ENCODE peak calls at places on chromosomes 11 and 22, in ten cellular contexts. A is ovary, K is gastrocnemius medialis, I is HCT116, X is body of pancreas, T is GM12891, Y is uterus, L is HepG2, V is sigmoid colon, Z is suprapubic skin. N is an unnamed sample.
A peak's percentile ranks its signal among the peaks of the same experiment; 100 is the strongest.

GRCh38 chr11:93704237-93704636 is 37.1 kb downstream of the TAF1D start:
- DNase-seq in I (no peak), Y (no peak), V (no peak), L (peak; percentile 4), T (no peak), X (no peak), A (no peak), Z (no peak), K (no peak), N (peak; percentile 34)

GRCh38 chr22:24436553-24436952 is 9.2 kb downstream of the ADORA2A start:
- DNase-seq in T (no peak), I (no peak), A (no peak), V (no peak), X (no peak), L (no peak), Y (no peak), K (no peak), Z (no peak), N (no peak)

GRCh38 chr11:126891556-126892217 is 108.9 kb downstream of the KIRREL3 start:
- DNase-seq in A (no peak), L (no peak), V (no peak), Z (no peak), Y (no peak), T (no peak), X (no peak), I (no peak), K (no peak), N (no peak)

GRCh38 chr11:108813086-108813485 is 148.2 kb downstream of the DDX10 start:
- DNase-seq in A (no peak), I (no peak), Z (no peak), T (no peak), V (no peak), L (no peak), K (no peak), X (no peak), Y (no peak), N (no peak)

GRCh38 chr22:42080287-42080686 is 787 bp downstream of the SMDT1 start:
- DNase-seq in V (no peak), X (peak; percentile 66), A (no peak), Y (no peak), K (no peak), I (no peak), T (no peak), L (no peak), Z (peak; percentile 73), N (no peak)

GRCh38 chr11:110903830-110904229 is 191.6 kb upstream of the ARHGAP20 start:
- DNase-seq in Y (no peak), A (no peak), Z (no peak), L (no peak), I (no peak), X (no peak), T (no peak), V (no peak), K (no peak), N (no peak)

GRCh38 chr22:48197189-48197690 is 1434.8 kb downstream of the TBC1D22A start:
- DNase-seq in K (no peak), I (no peak), V (no peak), Z (no peak), L (no peak), T (no peak), Y (no peak), A (no peak), X (no peak), N (no peak)

GRCh38 chr11:1072116-1072820 is 2.4 kb upstream of the MUC2 start:
- DNase-seq in L (no peak), K (no peak), X (peak; percentile 11), A (peak; percentile 14), V (peak; percentile 59), T (no peak), Y (peak; percentile 15), Z (peak; percentile 78), I (peak; percentile 32), N (no peak)

GRCh38 chr11:122195790-122196189 is 79.8 kb upstream of the BLID start:
- DNase-seq in V (no peak), L (no peak), Z (no peak), X (no peak), I (no peak), A (no peak), T (no peak), Y (no peak), K (no peak), N (no peak)
- TF ChIP-seq POLR2A in V (no peak), L (no peak), Z (no peak), X (no peak), I (no peak), A (no peak), T (no peak), Y (no peak), K (no peak), N (no peak)

GRCh38 chr11:113376156-113376555 is 11.4 kb upstream of the ANKK1 start:
- DNase-seq in A (no peak), I (no peak), K (no peak), V (no peak), L (no peak), Z (no peak), T (no peak), X (no peak), Y (no peak), N (no peak)

GRCh38 chr11:113378013-113378412 is 9.6 kb upstream of the ANKK1 start:
- DNase-seq in V (no peak), X (no peak), K (no peak), L (no peak), Y (no peak), Z (no peak), A (no peak), T (no peak), I (no peak), N (no peak)

GRCh38 chr11:113378692-113379091 is 8.9 kb upstream of the ANKK1 start:
- DNase-seq in V (no peak), X (no peak), A (no peak), Y (no peak), Z (no peak), T (no peak), I (no peak), L (no peak), K (no peak), N (no peak)

GRCh38 chr11:113375402-113375801 is 12.2 kb upstream of the ANKK1 start:
- DNase-seq in L (no peak), K (no peak), I (no peak), T (no peak), Y (no peak), V (no peak), Z (no peak), A (no peak), X (no peak), N (no peak)

DNA sequence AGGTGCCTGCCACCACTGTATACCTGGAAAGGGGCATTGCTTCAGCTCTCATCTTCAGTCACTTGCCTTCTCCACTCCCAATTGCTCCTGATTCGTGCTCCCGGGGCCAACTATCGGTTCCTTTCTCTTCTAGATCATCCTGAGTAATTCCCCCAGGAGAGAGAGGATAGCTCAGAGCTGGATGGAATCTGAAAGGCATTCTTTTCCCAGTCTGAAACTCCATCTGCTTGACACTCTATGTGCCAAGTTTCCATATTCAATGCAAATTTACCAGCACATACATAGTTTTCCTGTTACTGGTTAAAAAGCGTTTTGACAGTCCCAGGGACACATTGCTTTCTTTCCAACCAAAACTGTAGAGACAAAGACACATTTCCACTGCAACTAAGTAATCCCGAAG is 10.0 kb upstream of the ANKK1 start:
- DNase-seq in V (no peak), Z (no peak), X (no peak), Y (no peak), I (no peak), A (no peak), L (no peak), T (no peak), K (no peak), N (no peak)
- TF ChIP-seq POLR2A in V (no peak), Z (no peak), X (no peak), Y (no peak), I (no peak), A (no peak), L (no peak), T (no peak), K (no peak), N (no peak)

GRCh38 chr22:32758866-32759385 is 42.6 kb upstream of the TIMP3 start:
- DNase-seq in Y (no peak), V (no peak), T (no peak), I (no peak), Z (no peak), X (no peak), A (no peak), K (no peak), L (no peak), N (no peak)

GRCh38 chr22:32761251-32761903 is 40.1 kb upstream of the TIMP3 start:
- DNase-seq in L (no peak), K (no peak), T (no peak), Y (no peak), V (no peak), A (no peak), X (no peak), I (no peak), Z (no peak), N (no peak)

GRCh38 chr22:32760396-32760795 is 41.1 kb upstream of the TIMP3 start:
- DNase-seq in Z (no peak), T (no peak), K (no peak), A (no peak), L (no peak), V (no peak), Y (no peak), X (no peak), I (no peak), N (no peak)

GRCh38 chr22:32764330-32765116 is 37.0 kb upstream of the TIMP3 start:
- DNase-seq in V (peak; percentile 89), K (peak; percentile 67), L (no peak), Y (peak; percentile 73), X (peak; percentile 22), I (no peak), A (no peak), T (no peak), Z (peak; percentile 86), N (peak; percentile 11)

GRCh38 chr22:32760815-32761214 is 40.7 kb upstream of the TIMP3 start:
- DNase-seq in T (no peak), Z (no peak), A (no peak), Y (peak; percentile 54), K (peak; percentile 38), L (no peak), V (no peak), X (no peak), I (no peak), N (no peak)
- TF ChIP-seq POLR2A in T (no peak), Z (no peak), A (no peak), Y (no peak), K (peak; percentile 25), L (no peak), V (no peak), X (no peak), I (no peak), N (no peak)

GRCh38 chr22:20083157-20083890 is 3.3 kb downstream of the DGCR8 start:
- DNase-seq in A (no peak), Y (no peak), V (no peak), X (no peak), T (no peak), Z (no peak), I (no peak), L (no peak), K (no peak), N (no peak)

GRCh38 chr22:20080445-20080775 is 369 bp downstream of the DGCR8 start:
- DNase-seq in Y (peak; percentile 40), X (peak; percentile 70), Z (no peak), I (no peak), A (peak; percentile 66), V (peak; percentile 84), K (peak; percentile 56), T (peak; percentile 89), L (peak; percentile 23), N (peak; percentile 88)

GRCh38 chr22:20076627-20077172 is 3.3 kb upstream of the DGCR8 start:
- DNase-seq in K (no peak), Z (no peak), L (no peak), X (no peak), A (no peak), I (no peak), V (no peak), Y (no peak), T (no peak), N (peak; percentile 89)

GRCh38 chr22:20080776-20081654 is 974 bp downstream of the DGCR8 start:
- DNase-seq in I (no peak), L (peak; percentile 43), V (no peak), Y (no peak), A (no peak), T (no peak), K (no peak), X (peak; percentile 49), Z (no peak), N (peak; percentile 66)

GRCh38 chr22:20079745-20080444 is at the start of gene DGCR8:
- DNase-seq in K (peak; percentile 94), A (peak; percentile 93), X (peak; percentile 96), I (peak; percentile 86), V (peak; percentile 96), T (peak; percentile 98), Y (peak; percentile 90), L (peak; percentile 86), Z (peak; percentile 91), N (peak; percentile 93)
- TF ChIP-seq POLR2A in K (peak; percentile 65), A (peak; percentile 36), X (peak; percentile 76), I (peak; percentile 94), V (peak; percentile 49), T (no peak), Y (peak; percentile 64), L (peak; percentile 95), Z (no peak), N (peak; percentile 66)

N was measured in erythroblast.